ENCODE peak calls at places on chromosomes 6 and 20, in ten cellular contexts. One of them, this sample, is unnamed. For H3K4me1, the result is how much of the 10 kb centered on the place peaks cover.

GRCh38 chr20:62088258-62089127 is 22.8 kb upstream of the TAF4 start:
- DNase-seq in cardiac muscle cell: peak
- DNase-seq in PC-3: peak
- DNase-seq in tibial nerve: no peak
- DNase-seq in uterus: no peak
- DNase-seq in thoracic aorta: no peak
- DNase-seq in lower lobe of right lung: no peak
- DNase-seq in esophagus squamous epithelium: no peak
- DNase-seq in HCT116: peak
- DNase-seq in pancreas: no peak
- DNase-seq in this sample: no peak

GRCh38 chr6:37550436-37550835 is 50.7 kb upstream of the CCDC167 start:
- DNase-seq in cardiac muscle cell: peak
- DNase-seq in uterus: no peak
- DNase-seq in lower lobe of right lung: no peak
- DNase-seq in PC-3: peak
- DNase-seq in esophagus squamous epithelium: no peak
- DNase-seq in thoracic aorta: no peak
- DNase-seq in tibial nerve: no peak
- DNase-seq in pancreas: no peak
- DNase-seq in HCT116: no peak
- DNase-seq in this sample: no peak

GRCh38 chr6:93337014-93337413 is 82.3 kb downstream of the EPHA7 start:
- DNase-seq in thoracic aorta: no peak
- DNase-seq in lower lobe of right lung: no peak
- DNase-seq in tibial nerve: no peak
- DNase-seq in pancreas: no peak
- DNase-seq in PC-3: no peak
- DNase-seq in uterus: no peak
- DNase-seq in cardiac muscle cell: no peak
- DNase-seq in HCT116: no peak
- DNase-seq in esophagus squamous epithelium: no peak
- DNase-seq in this sample: no peak

GRCh38 chr20:46303176-46303956 is 4.9 kb downstream of the CDH22 start:
- DNase-seq in lower lobe of right lung: no peak
- DNase-seq in cardiac muscle cell: no peak
- DNase-seq in tibial nerve: no peak
- DNase-seq in PC-3: no peak
- DNase-seq in HCT116: no peak
- DNase-seq in esophagus squamous epithelium: no peak
- DNase-seq in thoracic aorta: no peak
- DNase-seq in pancreas: no peak
- DNase-seq in uterus: no peak
- DNase-seq in this sample: no peak

GRCh38 chr6:92779758-92780157 is 639.6 kb downstream of the EPHA7 start:
- DNase-seq in cardiac muscle cell: peak
- DNase-seq in uterus: peak
- DNase-seq in PC-3: peak
- DNase-seq in lower lobe of right lung: peak
- DNase-seq in tibial nerve: no peak
- DNase-seq in esophagus squamous epithelium: no peak
- DNase-seq in pancreas: no peak
- DNase-seq in thoracic aorta: no peak
- DNase-seq in HCT116: no peak
- DNase-seq in this sample: no peak

GRCh38 chr6:14079433-14079832 is 38.1 kb upstream of the CD83 start:
- DNase-seq in thoracic aorta: no peak
- DNase-seq in uterus: no peak
- DNase-seq in cardiac muscle cell: peak
- DNase-seq in esophagus squamous epithelium: no peak
- DNase-seq in tibial nerve: no peak
- DNase-seq in pancreas: no peak
- DNase-seq in lower lobe of right lung: no peak
- DNase-seq in PC-3: peak
- DNase-seq in HCT116: no peak
- DNase-seq in this sample: peak

GRCh38 chr20:46717818-46718541 is 8.5 kb downstream of the SLC2A10 start:
- DNase-seq in tibial nerve: no peak
- DNase-seq in pancreas: no peak
- DNase-seq in HCT116: no peak
- DNase-seq in lower lobe of right lung: no peak
- DNase-seq in thoracic aorta: no peak
- DNase-seq in esophagus squamous epithelium: no peak
- DNase-seq in cardiac muscle cell: no peak
- DNase-seq in PC-3: no peak
- DNase-seq in uterus: no peak
- DNase-seq in this sample: no peak

GRCh38 chr6:28817808-28818145 is 106.0 kb downstream of the TRIM27 start:
- DNase-seq in esophagus squamous epithelium: no peak
- DNase-seq in uterus: no peak
- DNase-seq in HCT116: no peak
- DNase-seq in tibial nerve: no peak
- DNase-seq in PC-3: no peak
- DNase-seq in lower lobe of right lung: no peak
- DNase-seq in thoracic aorta: no peak
- DNase-seq in cardiac muscle cell: no peak
- DNase-seq in pancreas: no peak
- DNase-seq in this sample: no peak

GRCh38 chr6:125722886-125723285 is 26.5 kb upstream of the HEY2 start:
- DNase-seq in esophagus squamous epithelium: no peak
- DNase-seq in cardiac muscle cell: no peak
- DNase-seq in lower lobe of right lung: no peak
- DNase-seq in tibial nerve: no peak
- DNase-seq in uterus: no peak
- DNase-seq in HCT116: no peak
- DNase-seq in thoracic aorta: no peak
- DNase-seq in PC-3: no peak
- DNase-seq in pancreas: no peak
- DNase-seq in this sample: no peak

GRCh38 chr20:51095755-51096509 is 73.0 kb upstream of the KCNG1 start:
- DNase-seq in cardiac muscle cell: no peak
- DNase-seq in uterus: no peak
- DNase-seq in esophagus squamous epithelium: no peak
- DNase-seq in lower lobe of right lung: no peak
- DNase-seq in PC-3: peak
- DNase-seq in tibial nerve: no peak
- DNase-seq in thoracic aorta: no peak
- DNase-seq in pancreas: no peak
- DNase-seq in HCT116: no peak
- DNase-seq in this sample: no peak

DNA sequence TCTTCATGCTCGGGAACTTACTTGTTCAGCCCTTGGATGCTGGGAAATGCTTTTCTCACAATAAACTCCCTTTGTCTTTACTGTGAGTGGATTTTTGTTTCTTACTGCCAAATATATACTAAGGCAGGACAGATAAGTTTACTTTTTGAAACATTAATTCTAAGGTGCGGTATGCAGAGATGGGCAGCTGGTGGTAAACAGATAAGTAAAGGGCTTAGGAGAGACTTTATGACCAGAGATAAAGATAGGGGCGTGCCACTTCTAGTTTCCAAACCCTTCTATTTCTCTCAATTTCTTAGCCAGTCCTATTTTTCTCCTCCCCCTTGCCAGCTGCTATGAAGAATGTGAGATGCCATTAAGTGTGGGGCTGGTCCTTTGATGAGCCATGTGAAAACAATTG is 16.3 kb downstream of the SAMD3 start:
- DNase-seq in esophagus squamous epithelium: no peak
- DNase-seq in PC-3: no peak
- DNase-seq in uterus: no peak
- DNase-seq in thoracic aorta: no peak
- DNase-seq in lower lobe of right lung: no peak
- DNase-seq in pancreas: no peak
- DNase-seq in tibial nerve: no peak
- DNase-seq in cardiac muscle cell: no peak
- DNase-seq in HCT116: no peak
- DNase-seq in this sample: no peak
- H3K27ac ChIP-seq in esophagus squamous epithelium: no peak
- H3K27ac ChIP-seq in PC-3: no peak
- H3K27ac ChIP-seq in uterus: no peak
- H3K27ac ChIP-seq in thoracic aorta: no peak
- H3K27ac ChIP-seq in lower lobe of right lung: no peak
- H3K27ac ChIP-seq in pancreas: no peak
- H3K27ac ChIP-seq in tibial nerve: no peak
- H3K27ac ChIP-seq in cardiac muscle cell: no peak
- H3K27ac ChIP-seq in HCT116: no peak
- H3K27ac ChIP-seq in this sample: no peak

GRCh38 chr20:7503501-7503900 is 436.8 kb downstream of the HAO1 start:
- DNase-seq in PC-3: no peak
- DNase-seq in cardiac muscle cell: peak
- DNase-seq in lower lobe of right lung: no peak
- DNase-seq in uterus: no peak
- DNase-seq in thoracic aorta: no peak
- DNase-seq in esophagus squamous epithelium: no peak
- DNase-seq in tibial nerve: no peak
- DNase-seq in pancreas: no peak
- DNase-seq in HCT116: no peak
- DNase-seq in this sample: no peak

GRCh38 chr20:7497985-7498384 is 442.3 kb downstream of the HAO1 start:
- DNase-seq in thoracic aorta: no peak
- DNase-seq in tibial nerve: no peak
- DNase-seq in cardiac muscle cell: peak
- DNase-seq in PC-3: peak
- DNase-seq in esophagus squamous epithelium: no peak
- DNase-seq in lower lobe of right lung: no peak
- DNase-seq in pancreas: no peak
- DNase-seq in HCT116: no peak
- DNase-seq in uterus: no peak
- DNase-seq in this sample: no peak

GRCh38 chr20:7499201-7499600 is 441.1 kb downstream of the HAO1 start:
- DNase-seq in PC-3: no peak
- DNase-seq in esophagus squamous epithelium: no peak
- DNase-seq in thoracic aorta: no peak
- DNase-seq in lower lobe of right lung: no peak
- DNase-seq in tibial nerve: no peak
- DNase-seq in HCT116: no peak
- DNase-seq in pancreas: no peak
- DNase-seq in uterus: no peak
- DNase-seq in cardiac muscle cell: no peak
- DNase-seq in this sample: no peak

GRCh38 chr20:7496394-7497111 is 443.7 kb downstream of the HAO1 start:
- DNase-seq in tibial nerve: no peak
- DNase-seq in lower lobe of right lung: no peak
- DNase-seq in pancreas: no peak
- DNase-seq in cardiac muscle cell: peak
- DNase-seq in PC-3: no peak
- DNase-seq in uterus: no peak
- DNase-seq in esophagus squamous epithelium: no peak
- DNase-seq in HCT116: no peak
- DNase-seq in thoracic aorta: no peak
- DNase-seq in this sample: no peak

GRCh38 chr20:7500362-7500761 is 439.9 kb downstream of the HAO1 start:
- DNase-seq in pancreas: no peak
- DNase-seq in lower lobe of right lung: no peak
- DNase-seq in thoracic aorta: no peak
- DNase-seq in tibial nerve: no peak
- DNase-seq in PC-3: no peak
- DNase-seq in esophagus squamous epithelium: no peak
- DNase-seq in uterus: no peak
- DNase-seq in HCT116: no peak
- DNase-seq in cardiac muscle cell: no peak
- DNase-seq in this sample: no peak
- TF ChIP-seq CTCF in pancreas: no peak
- TF ChIP-seq CTCF in lower lobe of right lung: no peak
- TF ChIP-seq CTCF in thoracic aorta: no peak
- TF ChIP-seq CTCF in tibial nerve: no peak
- TF ChIP-seq CTCF in PC-3: no peak
- TF ChIP-seq CTCF in esophagus squamous epithelium: no peak
- TF ChIP-seq CTCF in uterus: no peak
- TF ChIP-seq CTCF in HCT116: no peak
- TF ChIP-seq CTCF in cardiac muscle cell: no peak
- TF ChIP-seq CTCF in this sample: no peak

DNA sequence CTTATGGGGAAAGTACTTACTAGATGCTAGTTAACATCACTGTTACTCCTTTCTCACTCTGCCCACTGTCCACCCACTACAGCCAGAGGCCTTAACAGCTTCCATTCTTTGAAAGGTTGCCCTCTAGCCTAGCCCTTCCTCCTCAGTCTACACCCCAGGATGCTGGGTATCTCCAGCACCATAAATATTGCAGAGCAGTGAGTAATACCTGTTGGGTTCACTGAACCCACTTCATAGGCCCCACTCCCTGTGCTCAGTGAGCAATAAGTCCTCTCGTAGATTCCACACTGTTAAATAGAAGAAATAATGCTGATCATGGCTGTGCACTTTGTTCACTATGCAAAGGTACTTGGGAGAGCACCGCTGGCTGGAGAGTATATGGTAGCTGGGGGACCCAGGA is 87.4 kb downstream of the RSPH3 start:
- DNase-seq in tibial nerve: no peak
- DNase-seq in pancreas: no peak
- DNase-seq in HCT116: no peak
- DNase-seq in cardiac muscle cell: no peak
- DNase-seq in esophagus squamous epithelium: no peak
- DNase-seq in thoracic aorta: no peak
- DNase-seq in PC-3: no peak
- DNase-seq in lower lobe of right lung: no peak
- DNase-seq in uterus: no peak
- DNase-seq in this sample: no peak
- H3K4me1 ChIP-seq in tibial nerve: under half
- H3K4me1 ChIP-seq in pancreas: under half
- H3K4me1 ChIP-seq in HCT116: under half
- H3K4me1 ChIP-seq in cardiac muscle cell: under half
- H3K4me1 ChIP-seq in esophagus squamous epithelium: under half
- H3K4me1 ChIP-seq in thoracic aorta: under half
- H3K4me1 ChIP-seq in PC-3: under half
- H3K4me1 ChIP-seq in lower lobe of right lung: under half
- H3K4me1 ChIP-seq in uterus: under half
- H3K4me1 ChIP-seq in this sample: under half

GRCh38 chr6:18263561-18264337 is 581 bp downstream of the DEK start:
- DNase-seq in lower lobe of right lung: peak
- DNase-seq in pancreas: peak
- DNase-seq in tibial nerve: peak
- DNase-seq in cardiac muscle cell: peak
- DNase-seq in esophagus squamous epithelium: no peak
- DNase-seq in HCT116: no peak
- DNase-seq in thoracic aorta: no peak
- DNase-seq in uterus: peak
- DNase-seq in PC-3: peak
- DNase-seq in this sample: peak

GRCh38 chr6:18264338-18265098 is at the start of gene DEK:
- DNase-seq in thoracic aorta: peak
- DNase-seq in HCT116: peak
- DNase-seq in tibial nerve: peak
- DNase-seq in cardiac muscle cell: peak
- DNase-seq in lower lobe of right lung: peak
- DNase-seq in PC-3: peak
- DNase-seq in pancreas: peak
- DNase-seq in esophagus squamous epithelium: no peak
- DNase-seq in uterus: peak
- DNase-seq in this sample: peak

GRCh38 chr6:18265787-18266523 is 1.6 kb upstream of the DEK start:
- DNase-seq in PC-3: no peak
- DNase-seq in cardiac muscle cell: no peak
- DNase-seq in tibial nerve: no peak
- DNase-seq in uterus: no peak
- DNase-seq in pancreas: no peak
- DNase-seq in lower lobe of right lung: no peak
- DNase-seq in thoracic aorta: no peak
- DNase-seq in HCT116: no peak
- DNase-seq in esophagus squamous epithelium: no peak
- DNase-seq in this sample: no peak

GRCh38 chr6:18266524-18266908 is 2.2 kb upstream of the DEK start:
- DNase-seq in tibial nerve: no peak
- DNase-seq in esophagus squamous epithelium: no peak
- DNase-seq in thoracic aorta: no peak
- DNase-seq in cardiac muscle cell: no peak
- DNase-seq in uterus: no peak
- DNase-seq in HCT116: no peak
- DNase-seq in pancreas: no peak
- DNase-seq in PC-3: no peak
- DNase-seq in lower lobe of right lung: no peak
- DNase-seq in this sample: no peak

GRCh38 chr6:18265099-18265372 is 706 bp upstream of the DEK start:
- DNase-seq in HCT116: no peak
- DNase-seq in esophagus squamous epithelium: no peak
- DNase-seq in uterus: no peak
- DNase-seq in lower lobe of right lung: no peak
- DNase-seq in thoracic aorta: no peak
- DNase-seq in cardiac muscle cell: no peak
- DNase-seq in tibial nerve: no peak
- DNase-seq in PC-3: no peak
- DNase-seq in pancreas: no peak
- DNase-seq in this sample: no peak
- H3K27ac ChIP-seq in HCT116: peak
- H3K27ac ChIP-seq in esophagus squamous epithelium: peak
- H3K27ac ChIP-seq in uterus: peak
- H3K27ac ChIP-seq in lower lobe of right lung: peak
- H3K27ac ChIP-seq in thoracic aorta: peak
- H3K27ac ChIP-seq in cardiac muscle cell: no peak
- H3K27ac ChIP-seq in tibial nerve: peak
- H3K27ac ChIP-seq in PC-3: peak
- H3K27ac ChIP-seq in pancreas: peak
- H3K27ac ChIP-seq in this sample: peak